ENCODE peak calls at places on chromosomes 4 and X, in seven cellular contexts. D is NCI-H2081; Z is activated CD4-positive, alpha-beta T cell treated with anti-CD3 and anti-CD28 coated beads, Interleukin-2, amount 50 U/mL, for 48 hours; X is non-pigmented ciliary epithelial cell; Q is GM03348; C is IMR-90; J is GM10248. N is an unnamed sample.

GRCh38 chr4:42357325-42357724 is 40.0 kb upstream of the SHISA3 start:
- DNase-seq in X (no peak), Q (no peak), J (no peak), C (no peak), Z (no peak), D (no peak), N (no peak)

GRCh38 chrX:148135738-148136137 is 154.6 kb downstream of the FMR1NB start:
- DNase-seq in J (no peak), C (no peak), D (no peak), X (no peak), Z (no peak), Q (no peak), N (peak)

GRCh38 chrX:117768861-117769604 is 347.6 kb downstream of the KLHL13 start:
- DNase-seq in Q (no peak), J (no peak), X (no peak), C (no peak), Z (no peak), D (no peak), N (no peak)

GRCh38 chrX:80812176-80812575 is 2.5 kb upstream of the BRWD3 start:
- DNase-seq in Z (peak), D (no peak), X (no peak), J (no peak), Q (peak), C (peak), N (peak)

GRCh38 chr4:108417923-108418322 is 202.5 kb upstream of the RPL34 start:
- DNase-seq in D (no peak), C (peak), X (peak), Z (no peak), Q (no peak), J (no peak), N (no peak)

GRCh38 chrX:108453841-108454240 is 14.2 kb downstream of the COL4A5 start:
- DNase-seq in J (no peak), C (no peak), X (no peak), Q (no peak), Z (no peak), D (no peak), N (peak)

GRCh38 chrX:94204524-94204923 is 530.5 kb downstream of the FAM133A start:
- DNase-seq in Z (no peak), D (no peak), X (no peak), C (no peak), J (no peak), Q (no peak), N (no peak)

GRCh38 chr4:5128569-5128968 is 77.3 kb downstream of the STK32B start:
- DNase-seq in J (no peak), X (no peak), D (no peak), Q (no peak), C (no peak), Z (no peak), N (no peak)

GRCh38 chr4:57109847-57110634 is at the start of gene IGFBP7:
- DNase-seq in D (no peak), Q (peak), C (no peak), J (peak), X (no peak), Z (no peak), N (peak)

GRCh38 chr4:178196751-178197150 is 754.5 kb upstream of the AGA start:
- DNase-seq in J (no peak), Z (no peak), C (no peak), D (no peak), X (no peak), Q (no peak), N (no peak)

GRCh38 chr4:153025402-153025801 is 89.3 kb downstream of the FHDC1 start:
- DNase-seq in Z (no peak), X (no peak), Q (no peak), C (no peak), D (no peak), J (no peak), N (no peak)

GRCh38 chr4:38174811-38175210 is 214.6 kb downstream of the PTTG2 start:
- DNase-seq in Q (no peak), Z (no peak), X (no peak), C (peak), D (no peak), J (no peak), N (no peak)

GRCh38 chr4:85783483-85783882 is 308.5 kb downstream of the ARHGAP24 start:
- DNase-seq in D (no peak), X (no peak), C (peak), Q (peak), Z (no peak), J (no peak), N (peak)

GRCh38 chr4:167966161-167966560 is 126.2 kb upstream of the ANXA10 start:
- DNase-seq in C (no peak), Z (no peak), X (peak), D (no peak), J (no peak), Q (no peak), N (peak)

GRCh38 chrX:106932492-106932923 is 12.3 kb downstream of the CLDN2 start:
- DNase-seq in C (peak), Q (peak), X (no peak), J (no peak), Z (no peak), D (no peak), N (peak)

GRCh38 chr4:38664704-38665401 is 854 bp downstream of the KLF3 start:
- DNase-seq in Z (peak), D (peak), Q (peak), C (peak), J (peak), X (no peak), N (peak)

GRCh38 chr4:101865501-101866062 is 75.1 kb downstream of the BANK1 start:
- DNase-seq in Z (no peak), C (peak), D (no peak), X (peak), Q (peak), J (no peak), N (peak)

GRCh38 chrX:68808686-68809357 is 20.0 kb upstream of the EFNB1 start:
- DNase-seq in C (no peak), Q (peak), Z (no peak), X (no peak), D (no peak), J (no peak), N (peak)

GRCh38 chr4:1968667-1969295 is 40.0 kb downstream of the NELFA start:
- DNase-seq in J (no peak), Q (no peak), X (no peak), D (no peak), Z (no peak), C (no peak), N (no peak)